ENCODE peak calls at places on chromosome 1, in ten cellular contexts. Z is lower leg skin, U is posterior cingulate gyrus, O is cortex of kidney, V is cardiac fibroblast, K is HCEC 1CT, C is NCI-H460, H is left lobe of liver, M is T1000, L is NCI-H2171 treated with DMSO at 0.1 percent for 48 hours. D is an unnamed sample.

GRCh38 chr1:204731509-204731908 is 46.0 kb upstream of the LRRN2 start:
- DNase-seq in V (no peak), M (no peak), O (no peak), Z (peak; percentile 63), H (no peak), L (no peak), U (no peak), C (no peak), K (no peak), D (no peak)

GRCh38 chr1:9439074-9439761 is 100.0 kb upstream of the SLC25A33 start:
- DNase-seq in C (no peak), L (no peak), V (peak; percentile 45), H (peak; percentile 77), M (no peak), Z (peak; percentile 91), O (no peak), U (no peak), K (no peak), D (no peak)

GRCh38 chr1:63671514-63671913 is 78.3 kb downstream of the PGM1 start:
- DNase-seq in H (no peak), U (no peak), C (no peak), M (no peak), K (no peak), V (no peak), O (no peak), L (no peak), Z (peak; percentile 2), D (no peak)

GRCh38 chr1:3910769-3911520 is 10.9 kb upstream of the C1orf174 start:
- DNase-seq in U (peak; percentile 81), M (no peak), O (no peak), V (peak; percentile 63), C (peak; percentile 60), K (no peak), L (peak; percentile 91), Z (no peak), H (peak; percentile 70), D (peak; percentile 43)

GRCh38 chr1:7278045-7278444 is 492.8 kb downstream of the CAMTA1 start:
- DNase-seq in C (no peak), U (no peak), M (no peak), O (no peak), H (no peak), L (peak; percentile 79), Z (no peak), V (no peak), K (no peak), D (no peak)

GRCh38 chr1:42282024-42282579 is 52.9 kb downstream of the FOXJ3 start:
- DNase-seq in L (peak; percentile 74), O (no peak), H (no peak), Z (no peak), C (no peak), V (peak; percentile 73), K (peak; percentile 74), U (no peak), M (no peak), D (peak; percentile 58)

GRCh38 chr1:18794561-18794960 is 64.9 kb downstream of the TAS1R2 start:
- DNase-seq in U (no peak), M (no peak), L (peak; percentile 3), C (no peak), V (no peak), Z (no peak), H (no peak), K (no peak), O (no peak), D (no peak)

GRCh38 chr1:51423098-51423821 is 92.9 kb upstream of the TTC39A start:
- DNase-seq in H (no peak), Z (no peak), O (no peak), V (peak; percentile 58), U (no peak), L (no peak), M (no peak), C (no peak), K (no peak), D (peak; percentile 57)

GRCh38 chr1:24946861-24947658 is 17.0 kb upstream of the RUNX3 start:
- DNase-seq in M (no peak), C (no peak), K (peak; percentile 7), U (no peak), V (no peak), H (no peak), L (no peak), Z (no peak), O (no peak), D (peak; percentile 36)

GRCh38 chr1:28737245-28738137 is 751 bp downstream of the YTHDF2 start:
- DNase-seq in K (peak; percentile 34), H (peak; percentile 60), C (no peak), U (no peak), V (peak; percentile 54), Z (peak; percentile 86), M (no peak), O (no peak), L (peak; percentile 52), D (peak; percentile 71)

GRCh38 chr1:117795190-117795589 is 134.2 kb downstream of the GDAP2 start:
- DNase-seq in O (no peak), M (peak; percentile 75), U (no peak), L (no peak), V (peak; percentile 67), C (no peak), H (no peak), Z (no peak), K (peak; percentile 94), D (peak; percentile 38)

GRCh38 chr1:228768345-228768717 is 33.1 kb downstream of the RHOU start:
- DNase-seq in U (no peak), Z (no peak), C (no peak), M (no peak), V (no peak), O (no peak), K (no peak), L (peak; percentile 67), H (no peak), D (no peak)

GRCh38 chr1:234686035-234686434 is 76.1 kb upstream of the IRF2BP2 start:
- DNase-seq in C (no peak), K (no peak), Z (no peak), O (no peak), M (no peak), H (no peak), U (no peak), L (no peak), V (no peak), D (no peak)

GRCh38 chr1:47752048-47752451 is 245.1 kb downstream of the TRABD2B start:
- DNase-seq in U (no peak), H (no peak), L (no peak), C (no peak), M (no peak), K (no peak), O (no peak), Z (peak; percentile 82), V (no peak), D (no peak)

GRCh38 chr1:21143138-21143537 is 33.6 kb downstream of the EIF4G3 start:
- DNase-seq in H (no peak), K (no peak), Z (no peak), L (no peak), O (no peak), V (no peak), M (no peak), U (no peak), C (no peak), D (no peak)

GRCh38 chr1:16112558-16113555 is 39.4 kb upstream of the FAM131C start:
- DNase-seq in H (no peak), K (no peak), C (no peak), M (no peak), U (no peak), V (peak; percentile 55), O (no peak), Z (no peak), L (no peak), D (peak; percentile 31)

GRCh38 chr1:113860891-113861290 is 10.6 kb downstream of the PTPN22 start:
- DNase-seq in O (no peak), H (no peak), Z (no peak), C (peak; percentile 11), K (peak; percentile 88), V (peak; percentile 85), M (no peak), U (no peak), L (no peak), D (peak; percentile 67)

GRCh38 chr1:209527993-209528392 is 55.5 kb upstream of the CAMK1G start:
- DNase-seq in Z (no peak), U (no peak), V (no peak), H (peak; percentile 51), L (no peak), K (peak; percentile 51), M (no peak), O (no peak), C (no peak), D (no peak)

GRCh38 chr1:209895709-209896108 is 42.3 kb upstream of the SYT14 start:
- DNase-seq in K (peak; percentile 82), Z (no peak), U (no peak), C (no peak), H (no peak), M (no peak), O (no peak), V (peak; percentile 52), L (no peak), D (peak; percentile 26)